ENCODE peak calls at places on chromosomes 4 and X, in four cellular contexts. W is GM06990, I is lower leg skin, N is cardiac muscle cell. J is an unnamed sample.
A peak's percentile ranks its signal among the peaks of the same experiment; 100 is the strongest.

GRCh38 chr4:98470831-98471230 is 187.6 kb downstream of the TSPAN5 start:
- DNase-seq in W (no peak), I (no peak), N (no peak), J (no peak)

GRCh38 chr4:167873536-167873935 is 218.8 kb upstream of the ANXA10 start:
- DNase-seq in W (no peak), I (no peak), N (no peak), J (no peak)

GRCh38 chr4:135353008-135353407 is 1151.4 kb upstream of the PABPC4L start:
- DNase-seq in W (no peak), I (no peak), N (no peak), J (no peak)

GRCh38 chr4:84058201-84058600 is 440.9 kb downstream of the NKX6-1 start:
- DNase-seq in W (no peak), I (no peak), N (no peak), J (no peak)

GRCh38 chr4:2286904-2287593 is 25.1 kb upstream of the MXD4 start:
- DNase-seq in W (no peak), I (no peak), N (no peak), J (no peak)

GRCh38 chr4:100547541-100548208 is 29.9 kb upstream of the EMCN start:
- DNase-seq in W (no peak), I (no peak), N (no peak), J (no peak)

GRCh38 chrX:23394421-23394820 is 59.8 kb downstream of the PTCHD1 start:
- DNase-seq in W (no peak), I (no peak), N (no peak), J (no peak)

GRCh38 chr4:67776746-67777145 is 22.6 kb upstream of the GNRHR start:
- DNase-seq in W (no peak), I (no peak), N (peak; percentile 26), J (no peak)

DNA sequence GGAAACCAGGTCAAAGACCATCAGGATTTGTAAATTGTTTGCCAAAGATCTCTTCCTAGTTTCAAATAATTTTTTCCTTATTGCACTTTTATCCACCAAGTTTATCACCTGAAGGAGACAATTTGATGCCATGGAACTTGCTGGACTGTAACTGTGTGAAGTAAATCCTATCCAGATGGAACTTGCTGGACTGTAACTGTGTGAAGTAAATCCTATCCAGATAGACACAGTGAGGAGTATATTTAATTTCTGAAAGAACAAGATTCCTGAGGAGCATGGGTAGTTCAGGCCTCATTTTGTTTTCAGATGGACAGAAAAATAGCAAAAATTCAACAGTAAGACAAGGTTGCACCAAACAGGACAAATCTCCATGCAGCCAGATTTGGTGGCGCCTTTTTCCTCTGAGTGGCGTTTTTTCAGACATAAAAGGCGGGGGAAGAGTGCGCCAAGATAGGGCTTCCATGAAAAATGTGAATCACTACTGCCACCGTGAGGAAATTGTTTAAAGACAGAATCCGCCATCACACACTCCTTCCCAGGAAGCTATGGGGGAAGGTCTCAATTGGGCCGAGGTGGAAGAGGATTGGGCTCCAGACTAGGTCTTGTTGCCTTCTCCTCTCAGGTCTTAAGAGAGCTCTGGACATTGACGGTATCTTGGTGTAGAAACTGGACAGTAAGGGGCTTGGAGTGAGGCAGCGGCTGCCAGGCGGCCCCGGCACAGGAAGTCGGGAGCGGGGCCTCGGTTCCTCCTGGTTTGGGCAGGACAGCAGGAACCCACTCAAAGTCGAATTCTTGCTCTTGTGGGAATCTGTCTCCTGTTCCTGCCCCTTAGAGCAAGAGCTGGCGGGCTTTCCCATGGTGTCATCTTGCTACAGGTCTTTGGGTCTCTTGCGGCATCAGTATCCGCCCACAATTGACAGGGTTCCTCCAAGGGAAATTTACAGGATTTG is 234.7 kb downstream of the OR13H1 start:
- DNase-seq in W (peak; percentile 56), I (no peak), N (no peak), J (no peak)
- TF ChIP-seq CTCF in W (no peak), I (no peak), N (no peak), J (no peak)

GRCh38 chr4:27315625-27316024 is 455.0 kb downstream of the STIM2 start:
- DNase-seq in W (no peak), I (no peak), N (no peak), J (no peak)

GRCh38 chr4:27316176-27316575 is 455.5 kb downstream of the STIM2 start:
- DNase-seq in W (no peak), I (no peak), N (no peak), J (no peak)

GRCh38 chr4:27318740-27319139 is 458.1 kb downstream of the STIM2 start:
- DNase-seq in W (no peak), I (no peak), N (peak; percentile 45), J (peak; percentile 55)
- TF ChIP-seq CTCF in W (peak; percentile 54), I (no peak), N (no peak), J (no peak)

GRCh38 chr4:57018930-57019329 is 40.2 kb downstream of the POLR2B start:
- DNase-seq in W (no peak), I (no peak), N (no peak), J (no peak)
- TF ChIP-seq CTCF in W (no peak), I (no peak), N (peak; percentile 25), J (no peak)

DNA sequence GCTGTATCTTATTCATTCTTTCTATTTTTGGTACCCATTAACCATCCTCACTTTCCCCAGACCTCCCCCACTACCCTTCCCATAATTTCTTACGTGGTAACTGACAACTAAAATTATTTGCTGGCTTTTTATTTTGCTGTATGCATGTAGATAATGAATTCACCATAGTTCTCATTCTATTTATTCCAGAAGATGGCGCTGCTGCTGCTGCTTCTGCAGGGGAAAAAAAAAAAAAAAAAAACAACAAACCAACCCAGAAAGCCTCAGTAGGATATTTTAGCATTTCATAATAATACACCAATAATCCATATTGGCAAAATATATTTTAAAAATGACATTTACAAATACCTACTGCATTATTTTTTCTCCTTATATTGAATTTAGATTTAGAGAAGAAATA is 416.6 kb upstream of the MAGEB18 start:
- DNase-seq in W (no peak), I (no peak), N (peak; percentile 42), J (no peak)
- TF ChIP-seq CTCF in W (peak; percentile 32), I (no peak), N (peak; percentile 40), J (no peak)

GRCh38 chr4:48073567-48074103 is 57.1 kb downstream of the NIPAL1 start:
- DNase-seq in W (no peak), I (no peak), N (no peak), J (no peak)

GRCh38 chr4:48074657-48075056 is 58.1 kb downstream of the NIPAL1 start:
- DNase-seq in W (no peak), I (no peak), N (no peak), J (no peak)

GRCh38 chr4:48068182-48068581 is 51.6 kb downstream of the NIPAL1 start:
- DNase-seq in W (no peak), I (no peak), N (no peak), J (no peak)

GRCh38 chr4:48069026-48069425 is 52.5 kb downstream of the NIPAL1 start:
- DNase-seq in W (no peak), I (no peak), N (no peak), J (no peak)

GRCh38 chr4:48071171-48071570 is 54.6 kb downstream of the NIPAL1 start:
- DNase-seq in W (no peak), I (no peak), N (no peak), J (peak; percentile 25)
- TF ChIP-seq CTCF in W (no peak), I (no peak), N (no peak), J (no peak)

GRCh38 chr4:177607111-177607573 is 164.9 kb upstream of the AGA start:
- DNase-seq in W (no peak), I (no peak), N (no peak), J (no peak)
- TF ChIP-seq CTCF in W (no peak), I (no peak), N (no peak), J (no peak)